ENCODE peak calls at places on chromosomes 12 and 14, in four cellular contexts. One of them, this sample, is unnamed.

GRCh38 chr12:119320678-119321077 is 13.9 kb upstream of the CCDC60 start:
- DNase-seq in progenitor cell of endocrine pancreas: no peak
- DNase-seq in sigmoid colon: no peak
- DNase-seq in fibroblast of lung: no peak
- DNase-seq in this sample: no peak

GRCh38 chr12:102301547-102301946 is 103.9 kb upstream of the PMCH start:
- DNase-seq in progenitor cell of endocrine pancreas: no peak
- DNase-seq in sigmoid colon: no peak
- DNase-seq in fibroblast of lung: no peak
- DNase-seq in this sample: no peak

GRCh38 chr12:34298971-34299801 is 276.9 kb downstream of the ALG10 start:
- DNase-seq in progenitor cell of endocrine pancreas: no peak
- DNase-seq in sigmoid colon: no peak
- DNase-seq in fibroblast of lung: no peak
- DNase-seq in this sample: no peak

GRCh38 chr12:130537051-130537450 is 179.0 kb downstream of the RIMBP2 start:
- DNase-seq in progenitor cell of endocrine pancreas: no peak
- DNase-seq in sigmoid colon: no peak
- DNase-seq in fibroblast of lung: no peak
- DNase-seq in this sample: no peak

GRCh38 chr14:104091061-104091926 is 5.8 kb downstream of the ASPG start:
- DNase-seq in progenitor cell of endocrine pancreas: no peak
- DNase-seq in sigmoid colon: no peak
- DNase-seq in fibroblast of lung: no peak
- DNase-seq in this sample: no peak

GRCh38 chr12:75721790-75722189 is 210.4 kb upstream of the KRR1 start:
- DNase-seq in progenitor cell of endocrine pancreas: no peak
- DNase-seq in sigmoid colon: no peak
- DNase-seq in fibroblast of lung: no peak
- DNase-seq in this sample: no peak

GRCh38 chr14:72793154-72793725 is 100.7 kb downstream of the DPF3 start:
- DNase-seq in progenitor cell of endocrine pancreas: no peak
- DNase-seq in sigmoid colon: no peak
- DNase-seq in fibroblast of lung: no peak
- DNase-seq in this sample: no peak

GRCh38 chr12:49462103-49462739 is 76.6 kb upstream of the KCNH3 start:
- DNase-seq in progenitor cell of endocrine pancreas: no peak
- DNase-seq in sigmoid colon: no peak
- DNase-seq in fibroblast of lung: no peak
- DNase-seq in this sample: no peak

GRCh38 chr14:67759916-67760315 is 56.5 kb downstream of the ZFYVE26 start:
- DNase-seq in progenitor cell of endocrine pancreas: no peak
- DNase-seq in sigmoid colon: no peak
- DNase-seq in fibroblast of lung: no peak
- DNase-seq in this sample: no peak

GRCh38 chr12:83477706-83478105 is 791.0 kb downstream of the TMTC2 start:
- DNase-seq in progenitor cell of endocrine pancreas: no peak
- DNase-seq in sigmoid colon: no peak
- DNase-seq in fibroblast of lung: no peak
- DNase-seq in this sample: no peak

GRCh38 chr12:63844391-63845341 is at the start of gene SRGAP1:
- DNase-seq in progenitor cell of endocrine pancreas: peak; percentile 41
- DNase-seq in sigmoid colon: peak; percentile 86
- DNase-seq in fibroblast of lung: peak; percentile 72
- DNase-seq in this sample: peak; percentile 49

GRCh38 chr14:62130441-62130840 is 368.2 kb downstream of the SNAPC1 start:
- DNase-seq in progenitor cell of endocrine pancreas: no peak
- DNase-seq in sigmoid colon: no peak
- DNase-seq in fibroblast of lung: no peak
- DNase-seq in this sample: no peak

GRCh38 chr12:111788178-111788654 is 21.5 kb downstream of the ALDH2 start:
- DNase-seq in progenitor cell of endocrine pancreas: no peak
- DNase-seq in sigmoid colon: peak; percentile 86
- DNase-seq in fibroblast of lung: no peak
- DNase-seq in this sample: no peak

GRCh38 chr14:38554046-38554445 is 298.2 kb upstream of the CLEC14A start:
- DNase-seq in progenitor cell of endocrine pancreas: no peak
- DNase-seq in sigmoid colon: no peak
- DNase-seq in fibroblast of lung: peak; percentile 26
- DNase-seq in this sample: no peak

GRCh38 chr14:32594766-32595165 is 265.7 kb downstream of the AKAP6 start:
- DNase-seq in progenitor cell of endocrine pancreas: no peak
- DNase-seq in sigmoid colon: no peak
- DNase-seq in fibroblast of lung: peak; percentile 79
- DNase-seq in this sample: peak; percentile 68

GRCh38 chr14:104979758-104980591 is 1.8 kb upstream of the AHNAK2 start:
- DNase-seq in progenitor cell of endocrine pancreas: no peak
- DNase-seq in sigmoid colon: peak; percentile 86
- DNase-seq in fibroblast of lung: peak; percentile 67
- DNase-seq in this sample: no peak

GRCh38 chr14:52695481-52696091 is at the start of gene ERO1A:
- DNase-seq in progenitor cell of endocrine pancreas: peak; percentile 60
- DNase-seq in sigmoid colon: peak; percentile 91
- DNase-seq in fibroblast of lung: peak; percentile 82
- DNase-seq in this sample: peak; percentile 75

GRCh38 chr12:103824290-103824689 is 16.7 kb downstream of the NT5DC3 start:
- DNase-seq in progenitor cell of endocrine pancreas: no peak
- DNase-seq in sigmoid colon: peak; percentile 42
- DNase-seq in fibroblast of lung: no peak
- DNase-seq in this sample: no peak

GRCh38 chr12:77925536-77926108 is 94.9 kb downstream of the NAV3 start:
- DNase-seq in progenitor cell of endocrine pancreas: peak; percentile 39
- DNase-seq in sigmoid colon: peak; percentile 88
- DNase-seq in fibroblast of lung: peak; percentile 99
- DNase-seq in this sample: peak; percentile 99

GRCh38 chr14:59677771-59678211 is 101.2 kb upstream of the CCDC175 start:
- DNase-seq in progenitor cell of endocrine pancreas: no peak
- DNase-seq in sigmoid colon: no peak
- DNase-seq in fibroblast of lung: peak; percentile 41
- DNase-seq in this sample: peak; percentile 18

GRCh38 chr14:69335421-69335820 is 62.7 kb downstream of the ERH start:
- DNase-seq in progenitor cell of endocrine pancreas: no peak
- DNase-seq in sigmoid colon: no peak
- DNase-seq in fibroblast of lung: peak; percentile 68
- DNase-seq in this sample: no peak

GRCh38 chr12:122174155-122174845 is at the start of gene IL31:
- DNase-seq in progenitor cell of endocrine pancreas: no peak
- DNase-seq in sigmoid colon: no peak
- DNase-seq in fibroblast of lung: no peak
- DNase-seq in this sample: no peak

GRCh38 chr14:96204151-96205058 is at the start of gene BDKRB2:
- DNase-seq in progenitor cell of endocrine pancreas: peak; percentile 51
- DNase-seq in sigmoid colon: peak; percentile 91
- DNase-seq in fibroblast of lung: peak; percentile 79
- DNase-seq in this sample: peak; percentile 71

GRCh38 chr12:65500121-65500846 is 221.8 kb downstream of the MSRB3 start:
- DNase-seq in progenitor cell of endocrine pancreas: no peak
- DNase-seq in sigmoid colon: no peak
- DNase-seq in fibroblast of lung: peak; percentile 85
- DNase-seq in this sample: peak; percentile 51

GRCh38 chr12:132078190-132078589 is 65.9 kb downstream of the DDX51 start:
- DNase-seq in progenitor cell of endocrine pancreas: no peak
- DNase-seq in sigmoid colon: no peak
- DNase-seq in fibroblast of lung: peak; percentile 85
- DNase-seq in this sample: peak; percentile 85

GRCh38 chr12:53062977-53063707 is 13.3 kb downstream of the TNS2 start:
- DNase-seq in progenitor cell of endocrine pancreas: no peak
- DNase-seq in sigmoid colon: no peak
- DNase-seq in fibroblast of lung: no peak
- DNase-seq in this sample: no peak

GRCh38 chr12:124297856-124298255 is 3.0 kb downstream of the RFLNA start:
- DNase-seq in progenitor cell of endocrine pancreas: no peak
- DNase-seq in sigmoid colon: no peak
- DNase-seq in fibroblast of lung: no peak
- DNase-seq in this sample: no peak

GRCh38 chr12:63151061-63151897 is at the start of gene AVPR1A:
- DNase-seq in progenitor cell of endocrine pancreas: no peak
- DNase-seq in sigmoid colon: no peak
- DNase-seq in fibroblast of lung: no peak
- DNase-seq in this sample: no peak

GRCh38 chr14:105419305-105420091 is at the start of gene MTA1:
- DNase-seq in progenitor cell of endocrine pancreas: no peak
- DNase-seq in sigmoid colon: no peak
- DNase-seq in fibroblast of lung: peak; percentile 15
- DNase-seq in this sample: no peak

GRCh38 chr12:71725011-71725410 is 29.7 kb upstream of the RAB21 start:
- DNase-seq in progenitor cell of endocrine pancreas: no peak
- DNase-seq in sigmoid colon: no peak
- DNase-seq in fibroblast of lung: no peak
- DNase-seq in this sample: no peak

GRCh38 chr12:110093631-110094311 is 30.4 kb upstream of the IFT81 start:
- DNase-seq in progenitor cell of endocrine pancreas: no peak
- DNase-seq in sigmoid colon: no peak
- DNase-seq in fibroblast of lung: peak; percentile 20
- DNase-seq in this sample: no peak

GRCh38 chr12:31629756-31630732 is 29.4 kb upstream of the ETFBKMT start:
- DNase-seq in progenitor cell of endocrine pancreas: no peak
- DNase-seq in sigmoid colon: no peak
- DNase-seq in fibroblast of lung: peak; percentile 83
- DNase-seq in this sample: no peak

GRCh38 chr12:67477682-67478265 is 170.8 kb upstream of the DYRK2 start:
- DNase-seq in progenitor cell of endocrine pancreas: no peak
- DNase-seq in sigmoid colon: no peak
- DNase-seq in fibroblast of lung: no peak
- DNase-seq in this sample: no peak

GRCh38 chr14:27995688-27996087 is 770.9 kb upstream of the FOXG1 start:
- DNase-seq in progenitor cell of endocrine pancreas: no peak
- DNase-seq in sigmoid colon: no peak
- DNase-seq in fibroblast of lung: no peak
- DNase-seq in this sample: no peak

DNA sequence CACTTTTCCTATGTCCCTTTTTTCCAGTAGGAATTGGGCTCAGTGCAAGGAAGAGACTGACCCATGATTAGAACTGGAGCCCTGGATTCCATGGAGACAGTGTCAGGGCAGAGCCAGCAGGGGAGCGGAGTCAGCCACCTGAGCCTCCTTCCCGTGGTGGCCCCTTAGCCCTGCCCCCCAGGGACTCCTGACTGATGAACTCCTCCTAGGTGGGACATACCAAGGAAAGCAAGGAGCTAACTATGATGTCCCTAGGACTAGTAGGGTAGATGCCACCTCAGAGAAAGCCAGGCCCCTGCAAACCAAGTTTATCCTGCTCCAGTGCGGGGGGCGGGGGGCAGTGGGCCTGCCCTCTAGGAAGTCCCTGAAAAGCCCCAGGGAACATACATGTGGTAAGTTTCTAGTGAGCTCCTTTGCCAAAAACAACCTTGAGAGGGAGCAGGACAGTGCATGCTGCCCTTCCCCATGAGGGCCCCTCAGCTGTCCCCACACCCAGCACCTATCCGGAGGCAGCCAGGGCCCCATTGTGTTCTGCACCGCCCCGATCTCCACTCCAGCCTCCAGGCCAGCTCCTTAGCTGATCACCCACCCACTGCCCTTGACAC is 6.2 kb upstream of the COL2A1 start:
- DNase-seq in progenitor cell of endocrine pancreas: no peak
- DNase-seq in sigmoid colon: no peak
- DNase-seq in fibroblast of lung: no peak
- DNase-seq in this sample: no peak
- TF ChIP-seq CTCF in progenitor cell of endocrine pancreas: no peak
- TF ChIP-seq CTCF in sigmoid colon: no peak
- TF ChIP-seq CTCF in fibroblast of lung: no peak
- TF ChIP-seq CTCF in this sample: no peak

DNA sequence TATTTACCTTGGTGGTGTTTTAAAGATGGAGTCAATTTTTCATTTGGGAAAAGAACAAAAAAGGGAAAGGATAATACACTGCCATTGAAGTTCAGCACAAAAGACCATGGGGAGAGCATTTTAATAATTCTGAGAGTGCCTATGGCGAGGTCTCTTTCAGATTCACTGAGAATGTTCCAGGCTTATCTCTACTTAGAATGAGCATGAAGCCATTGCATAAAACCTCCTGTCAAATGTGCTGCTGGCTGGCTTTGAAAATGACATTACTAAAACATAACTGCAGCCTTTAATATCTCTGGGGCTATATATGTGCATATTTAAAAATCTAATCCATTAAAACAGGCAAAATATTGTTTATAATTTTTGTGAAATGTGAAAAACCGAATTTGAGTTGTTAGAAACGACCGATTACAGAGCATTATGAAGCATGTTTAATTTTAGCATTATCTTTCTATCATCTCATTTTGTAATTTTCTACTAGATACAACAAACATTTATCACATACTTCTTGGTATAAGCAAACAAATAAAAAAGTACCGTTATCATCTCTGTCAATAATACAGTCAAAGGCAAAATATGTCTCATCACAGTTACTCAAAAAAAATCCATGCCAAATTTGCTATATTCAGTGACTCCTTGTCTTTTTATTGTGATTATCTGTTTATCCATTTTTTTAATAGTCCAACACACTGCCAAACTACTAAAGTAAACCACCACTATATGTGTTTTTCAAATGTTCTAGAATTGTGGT is 45.7 kb upstream of the YARS2 start:
- DNase-seq in progenitor cell of endocrine pancreas: no peak
- DNase-seq in sigmoid colon: no peak
- DNase-seq in fibroblast of lung: no peak
- DNase-seq in this sample: no peak
- TF ChIP-seq CTCF in progenitor cell of endocrine pancreas: no peak
- TF ChIP-seq CTCF in sigmoid colon: no peak
- TF ChIP-seq CTCF in fibroblast of lung: no peak
- TF ChIP-seq CTCF in this sample: no peak

GRCh38 chr14:90630407-90630806 is 185.8 kb downstream of the TTC7B start:
- DNase-seq in progenitor cell of endocrine pancreas: no peak
- DNase-seq in sigmoid colon: no peak
- DNase-seq in fibroblast of lung: no peak
- DNase-seq in this sample: no peak

GRCh38 chr14:90627478-90627877 is 188.8 kb downstream of the TTC7B start:
- DNase-seq in progenitor cell of endocrine pancreas: no peak
- DNase-seq in sigmoid colon: no peak
- DNase-seq in fibroblast of lung: no peak
- DNase-seq in this sample: no peak

GRCh38 chr14:90626550-90626949 is 189.7 kb downstream of the TTC7B start:
- DNase-seq in progenitor cell of endocrine pancreas: no peak
- DNase-seq in sigmoid colon: peak; percentile 94
- DNase-seq in fibroblast of lung: peak; percentile 23
- DNase-seq in this sample: no peak

GRCh38 chr14:90628825-90629224 is 187.4 kb downstream of the TTC7B start:
- DNase-seq in progenitor cell of endocrine pancreas: no peak
- DNase-seq in sigmoid colon: peak; percentile 76
- DNase-seq in fibroblast of lung: no peak
- DNase-seq in this sample: no peak

DNA sequence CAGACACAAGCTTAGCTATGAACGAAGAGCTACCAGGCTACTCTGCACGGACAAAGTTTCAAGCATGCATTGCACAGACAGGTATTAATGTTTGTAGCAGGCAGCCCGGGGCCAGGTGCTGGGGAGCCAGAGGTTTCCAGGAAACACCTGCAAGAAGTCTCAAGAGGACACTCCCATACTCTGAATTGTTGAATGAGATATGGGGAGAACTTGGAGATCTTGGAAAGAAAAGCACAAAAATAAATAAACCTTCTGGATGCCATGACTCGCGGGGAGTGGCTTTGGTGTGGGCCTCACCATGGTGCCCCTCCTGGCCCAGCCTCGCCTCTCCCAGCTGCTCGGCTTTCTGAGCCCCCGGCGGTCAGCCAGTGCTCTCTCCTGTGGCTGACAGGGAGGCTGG is 186.8 kb downstream of the TTC7B start:
- DNase-seq in progenitor cell of endocrine pancreas: no peak
- DNase-seq in sigmoid colon: no peak
- DNase-seq in fibroblast of lung: peak; percentile 21
- DNase-seq in this sample: no peak
- TF ChIP-seq CTCF in progenitor cell of endocrine pancreas: no peak
- TF ChIP-seq CTCF in sigmoid colon: no peak
- TF ChIP-seq CTCF in fibroblast of lung: no peak
- TF ChIP-seq CTCF in this sample: no peak

GRCh38 chr12:80262372-80263170 is 163.2 kb downstream of the OTOGL start:
- DNase-seq in progenitor cell of endocrine pancreas: no peak
- DNase-seq in sigmoid colon: no peak
- DNase-seq in fibroblast of lung: peak; percentile 55
- DNase-seq in this sample: peak; percentile 56
- TF ChIP-seq CTCF in progenitor cell of endocrine pancreas: no peak
- TF ChIP-seq CTCF in sigmoid colon: no peak
- TF ChIP-seq CTCF in fibroblast of lung: no peak
- TF ChIP-seq CTCF in this sample: no peak

This sample was measured in HFFc6.